ENCODE peak calls at places on chromosome 14, in four cellular contexts. J is trophoblast cell, X is mesenteric fat pad, M is LoVo. N is an unnamed sample.

GRCh38 chr14:104708606-104709268 is 15.3 kb upstream of the ADSS1 start:
- DNase-seq in J (no peak), X (no peak), M (peak; percentile 34), N (peak; percentile 61)

GRCh38 chr14:54348923-54349615 is 47.7 kb upstream of the CDKN3 start:
- DNase-seq in J (no peak), X (no peak), M (no peak), N (no peak)

GRCh38 chr14:35122696-35123387 is 490 bp downstream of the PRORP start:
- DNase-seq in J (peak; percentile 81), X (no peak), M (peak; percentile 31), N (peak; percentile 25)

GRCh38 chr14:90049390-90049789 is 12.4 kb upstream of the KCNK13 start:
- DNase-seq in J (no peak), X (no peak), M (no peak), N (no peak)

GRCh38 chr14:93903342-93904184 is 23.6 kb upstream of the FAM181A start:
- DNase-seq in J (no peak), X (no peak), M (no peak), N (no peak)

GRCh38 chr14:99023371-99023770 is 248.6 kb downstream of the BCL11B start:
- DNase-seq in J (no peak), X (no peak), M (no peak), N (no peak)

GRCh38 chr14:104895786-104896642 is 28.7 kb upstream of the PLD4 start:
- DNase-seq in J (no peak), X (no peak), M (no peak), N (peak; percentile 21)

GRCh38 chr14:90060312-90060964 is 1.4 kb upstream of the KCNK13 start:
- DNase-seq in J (peak; percentile 36), X (no peak), M (peak; percentile 42), N (peak; percentile 49)

GRCh38 chr14:93115069-93115919 is 431 bp downstream of the ITPK1 start:
- DNase-seq in J (peak; percentile 85), X (peak; percentile 96), M (peak; percentile 92), N (peak; percentile 87)

GRCh38 chr14:71751264-71751663 is 181.0 kb upstream of the RGS6 start:
- DNase-seq in J (no peak), X (no peak), M (no peak), N (peak; percentile 12)

GRCh38 chr14:105299654-105300541 is 903 bp downstream of the BRF1 start:
- DNase-seq in J (no peak), X (no peak), M (no peak), N (peak; percentile 24)

GRCh38 chr14:74593241-74593985 is 18.6 kb downstream of the LTBP2 start:
- DNase-seq in J (no peak), X (no peak), M (no peak), N (peak; percentile 73)

GRCh38 chr14:79548836-79549235 is 662.5 kb downstream of the DIO2 start:
- DNase-seq in J (no peak), X (no peak), M (no peak), N (no peak)

GRCh38 chr14:100305446-100306255 is 593 bp downstream of the SLC25A29 start:
- DNase-seq in J (no peak), X (no peak), M (no peak), N (peak; percentile 26)

GRCh38 chr14:33839193-33840076 is 111.4 kb downstream of the EGLN3 start:
- DNase-seq in J (no peak), X (no peak), M (peak; percentile 52), N (peak; percentile 50)

GRCh38 chr14:93536945-93537344 is 106.2 kb downstream of the UNC79 start:
- DNase-seq in J (no peak), X (no peak), M (no peak), N (peak; percentile 12)

N was measured in lung microvascular endothelial cell.